ENCODE peak calls at places on chromosomes 2 and 18, in five cellular contexts. A, O, N, J and Q are unnamed samples.
A peak's percentile ranks its signal among the peaks of the same experiment; 100 is the strongest.

GRCh38 chr18:48580066-48580465 is 41.2 kb downstream of the CTIF start:
- DNase-seq in A (no peak), O (no peak), N (no peak), J (no peak), Q (no peak)

GRCh38 chr2:127379712-127380355 is 7.9 kb downstream of the MAP3K2 start:
- DNase-seq in J (no peak), O (no peak), N (no peak), A (no peak), Q (no peak)

GRCh38 chr2:182186132-182186735 is 200.6 kb downstream of the PPP1R1C start:
- DNase-seq in J (no peak), N (no peak), A (no peak), O (no peak), Q (no peak)

GRCh38 chr2:20143263-20143662 is 81.7 kb downstream of the SDC1 start:
- DNase-seq in O (no peak), J (no peak), A (no peak), N (no peak), Q (no peak)

GRCh38 chr2:43950383-43951008 is 45.3 kb downstream of the LRPPRC start:
- DNase-seq in O (no peak), N (no peak), A (no peak), J (no peak), Q (no peak)

GRCh38 chr2:62826953-62827675 is 121.6 kb downstream of the EHBP1 start:
- DNase-seq in N (no peak), J (no peak), A (no peak), O (no peak), Q (no peak)

GRCh38 chr2:39062320-39062719 is 58.5 kb downstream of the SOS1 start:
- DNase-seq in N (no peak), J (no peak), O (no peak), A (no peak), Q (no peak)

GRCh38 chr18:23939896-23940295 is 74.7 kb upstream of the TTC39C start:
- DNase-seq in J (no peak), N (no peak), O (no peak), A (no peak), Q (no peak)

GRCh38 chr2:171146633-171147032 is 14.1 kb downstream of the TLK1 start:
- DNase-seq in O (no peak), N (no peak), A (no peak), J (no peak), Q (no peak)

GRCh38 chr18:56068030-56068671 is 480.2 kb upstream of the TCF4 start:
- DNase-seq in A (no peak), N (no peak), J (no peak), O (no peak), Q (no peak)

GRCh38 chr18:58484989-58485962 is 143.6 kb downstream of the ALPK2 start:
- DNase-seq in N (no peak), A (no peak), O (no peak), J (no peak), Q (no peak)

GRCh38 chr2:108446703-108447102 is 2.3 kb upstream of the GCC2 start:
- DNase-seq in N (no peak), O (no peak), J (no peak), A (no peak), Q (no peak)

GRCh38 chr2:126798276-126799140 is 100.2 kb upstream of the TEX51 start:
- DNase-seq in A (no peak), N (no peak), O (peak; percentile 53), J (no peak), Q (no peak)

GRCh38 chr18:76801567-76802505 is 20.5 kb upstream of the ZNF236 start:
- DNase-seq in A (no peak), O (no peak), N (peak; percentile 57), J (peak; percentile 59), Q (peak; percentile 26)

GRCh38 chr2:120647487-120647886 is 88.2 kb upstream of the GLI2 start:
- DNase-seq in O (no peak), A (no peak), N (no peak), J (no peak), Q (no peak)

GRCh38 chr2:169799555-169799954 is 884 bp downstream of the SSB start:
- DNase-seq in J (no peak), N (no peak), O (no peak), A (no peak), Q (no peak)

GRCh38 chr18:3624818-3625716 is 175.1 kb downstream of the TGIF1 start:
- DNase-seq in J (no peak), A (no peak), O (no peak), N (no peak), Q (no peak)

GRCh38 chr2:31748041-31748440 is 167.3 kb upstream of the SRD5A2 start:
- DNase-seq in N (no peak), O (no peak), J (no peak), A (no peak), Q (no peak)

GRCh38 chr18:8895987-8896619 is 190.7 kb downstream of the MTCL1 start:
- DNase-seq in O (no peak), J (no peak), N (no peak), A (no peak), Q (no peak)

GRCh38 chr2:168136392-168136977 is 110.9 kb downstream of the STK39 start:
- DNase-seq in J (no peak), A (no peak), N (no peak), O (no peak), Q (no peak)
- TF ChIP-seq CTCF in J (peak; percentile 62), A (peak; percentile 40), N (peak; percentile 51), O (peak; percentile 62), Q (peak; percentile 65)

DNA sequence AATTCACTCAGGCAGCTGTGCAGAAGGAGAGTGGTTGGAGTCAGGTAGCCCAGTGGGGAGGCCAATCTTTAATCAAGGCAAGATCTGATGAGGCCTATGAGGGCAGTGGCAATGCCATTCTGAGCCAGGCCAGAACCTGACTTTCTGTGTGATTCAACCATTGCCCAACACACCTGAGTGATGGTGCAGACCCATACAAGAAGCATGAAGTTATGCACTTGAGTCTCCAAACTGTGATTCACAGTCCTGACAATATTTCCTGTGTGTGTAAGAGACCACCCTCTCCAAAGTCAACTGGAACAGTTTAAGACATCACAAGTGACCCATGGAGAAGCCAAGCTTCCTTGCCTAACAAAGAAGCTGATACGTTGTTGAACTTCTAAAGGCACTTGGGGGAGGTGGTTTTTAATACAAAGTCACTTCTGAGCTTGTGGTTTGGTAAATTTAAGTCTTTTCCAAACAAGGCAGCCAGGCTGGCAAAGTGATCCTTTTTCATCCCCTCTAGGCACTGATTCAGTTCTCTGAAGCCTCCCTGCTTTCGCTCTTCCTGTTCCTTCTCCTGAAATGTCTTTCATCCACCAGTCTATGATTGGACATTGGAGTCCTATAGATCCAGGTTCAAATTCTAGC is 49.0 kb downstream of the VSNL1 start:
- DNase-seq in A (no peak), J (no peak), O (no peak), N (no peak), Q (no peak)
- H3K27ac ChIP-seq in A (peak overlapping the region; percentile 91), J (no peak overlapping the region), O (no peak overlapping the region), N (no peak overlapping the region), Q (no peak overlapping the region)

GRCh38 chr2:29329899-29330298 is 214.7 kb downstream of the CLIP4 start:
- DNase-seq in A (no peak), J (no peak), N (no peak), O (no peak), Q (no peak)
- TF ChIP-seq CTCF in A (no peak), J (no peak), N (no peak), O (no peak), Q (no peak)

DNA sequence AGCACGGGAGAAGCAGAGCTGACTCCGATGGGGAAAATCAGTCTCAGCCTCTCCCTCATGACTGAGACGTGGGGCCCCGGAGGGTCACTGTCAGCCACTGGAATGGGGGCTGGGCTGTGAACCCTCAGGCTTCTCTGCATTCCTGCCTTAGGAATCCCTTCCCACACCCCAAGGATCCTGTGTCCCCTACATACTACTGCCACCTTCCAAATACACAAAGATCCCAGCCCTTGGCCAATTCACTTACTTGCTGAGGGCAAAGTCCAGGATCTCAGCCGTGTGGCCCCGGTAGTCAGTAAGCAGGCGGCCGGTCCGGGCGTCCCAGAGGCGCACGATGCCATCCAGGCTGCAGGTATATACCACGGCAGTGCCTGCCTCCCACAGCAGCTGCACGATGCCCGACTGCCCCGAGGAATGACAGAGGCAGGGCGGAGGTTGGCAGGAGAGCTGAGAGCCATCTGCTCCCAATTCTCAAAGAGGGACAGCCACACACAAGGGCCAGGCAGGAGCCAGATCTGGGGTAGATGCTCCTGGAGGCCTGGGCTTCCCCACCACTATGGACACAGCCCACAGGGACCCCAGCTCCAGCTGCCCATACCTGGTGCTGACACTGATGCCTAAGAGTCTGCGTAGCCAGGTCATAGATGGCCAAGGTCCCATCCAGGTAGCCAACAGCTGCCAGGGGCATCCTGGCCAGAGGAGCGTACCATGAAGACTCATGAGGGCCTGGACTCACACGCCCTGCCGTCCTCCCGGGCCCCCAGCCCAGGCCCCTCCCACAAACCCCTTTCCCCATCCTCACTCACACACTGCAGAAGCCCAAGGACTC is 4.2 kb downstream of the GPBAR1 start:
- DNase-seq in J (no peak), A (no peak), O (no peak), N (no peak), Q (no peak)
- H3K27ac ChIP-seq in J (peak overlapping the region; percentile 27), A (no peak overlapping the region), O (no peak overlapping the region), N (no peak overlapping the region), Q (no peak overlapping the region)

DNA sequence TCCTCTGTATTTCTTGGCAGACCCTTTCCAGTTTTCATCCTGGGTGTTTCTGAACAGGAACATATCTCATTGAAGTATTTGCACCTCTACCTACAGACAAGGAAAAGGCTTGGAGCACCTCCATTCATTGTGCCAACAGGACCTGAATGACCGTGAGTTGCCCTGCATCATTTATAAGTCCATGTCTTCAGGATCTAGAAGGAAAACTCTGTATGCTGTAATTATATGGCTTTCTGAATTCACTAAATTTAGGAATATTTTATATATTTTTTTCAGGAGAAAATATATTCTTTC is 402.3 kb upstream of the SLC14A2 start:
- DNase-seq in A (no peak), N (no peak), O (no peak), J (no peak), Q (no peak)
- TF ChIP-seq CTCF in A (no peak), N (no peak), O (no peak), J (peak; percentile 22), Q (peak; percentile 27)